ENCODE peak calls at places on chromosome 7, in four cellular contexts. One of them, this sample, is unnamed.

GRCh38 chr7:100156331-100157068 is 2.0 kb downstream of the TRAPPC14 start:
- DNase-seq in activated naive CD4-positive, alpha-beta T cell treated with Interleukin-2 at 50 U/mL for 16 hours: no peak
- DNase-seq in NCI-H82: no peak
- DNase-seq in GDM1: no peak
- DNase-seq in this sample: no peak

GRCh38 chr7:26688936-26689506 is 175.4 kb downstream of the SKAP2 start:
- DNase-seq in activated naive CD4-positive, alpha-beta T cell treated with Interleukin-2 at 50 U/mL for 16 hours: no peak
- DNase-seq in NCI-H82: no peak
- DNase-seq in GDM1: peak
- DNase-seq in this sample: no peak

GRCh38 chr7:150967332-150967731 is 10.8 kb downstream of the KCNH2 start:
- DNase-seq in activated naive CD4-positive, alpha-beta T cell treated with Interleukin-2 at 50 U/mL for 16 hours: no peak
- DNase-seq in NCI-H82: no peak
- DNase-seq in GDM1: no peak
- DNase-seq in this sample: no peak

GRCh38 chr7:143460585-143460984 is 17.1 kb upstream of the TAS2R41 start:
- DNase-seq in activated naive CD4-positive, alpha-beta T cell treated with Interleukin-2 at 50 U/mL for 16 hours: no peak
- DNase-seq in NCI-H82: no peak
- DNase-seq in GDM1: no peak
- DNase-seq in this sample: no peak

GRCh38 chr7:802500-803242 is 29.6 kb upstream of the SUN1 start:
- DNase-seq in activated naive CD4-positive, alpha-beta T cell treated with Interleukin-2 at 50 U/mL for 16 hours: no peak
- DNase-seq in NCI-H82: no peak
- DNase-seq in GDM1: no peak
- DNase-seq in this sample: no peak

GRCh38 chr7:47941136-47941844 is 7.0 kb downstream of the PKD1L1 start:
- DNase-seq in activated naive CD4-positive, alpha-beta T cell treated with Interleukin-2 at 50 U/mL for 16 hours: no peak
- DNase-seq in NCI-H82: no peak
- DNase-seq in GDM1: no peak
- DNase-seq in this sample: no peak

GRCh38 chr7:105088456-105088855 is 74.5 kb downstream of the KMT2E start:
- DNase-seq in activated naive CD4-positive, alpha-beta T cell treated with Interleukin-2 at 50 U/mL for 16 hours: no peak
- DNase-seq in NCI-H82: no peak
- DNase-seq in GDM1: no peak
- DNase-seq in this sample: no peak

GRCh38 chr7:30445770-30446169 is 32.8 kb downstream of the NOD1 start:
- DNase-seq in activated naive CD4-positive, alpha-beta T cell treated with Interleukin-2 at 50 U/mL for 16 hours: peak
- DNase-seq in NCI-H82: peak
- DNase-seq in GDM1: no peak
- DNase-seq in this sample: peak

GRCh38 chr7:16648551-16648950 is 2.6 kb downstream of the BZW2 start:
- DNase-seq in activated naive CD4-positive, alpha-beta T cell treated with Interleukin-2 at 50 U/mL for 16 hours: no peak
- DNase-seq in NCI-H82: peak
- DNase-seq in GDM1: no peak
- DNase-seq in this sample: no peak

GRCh38 chr7:29091121-29091601 is 55.2 kb downstream of the CPVL start:
- DNase-seq in activated naive CD4-positive, alpha-beta T cell treated with Interleukin-2 at 50 U/mL for 16 hours: no peak
- DNase-seq in NCI-H82: peak
- DNase-seq in GDM1: no peak
- DNase-seq in this sample: peak

GRCh38 chr7:41232086-41232485 is 470.8 kb downstream of the INHBA start:
- DNase-seq in activated naive CD4-positive, alpha-beta T cell treated with Interleukin-2 at 50 U/mL for 16 hours: no peak
- DNase-seq in NCI-H82: no peak
- DNase-seq in GDM1: no peak
- DNase-seq in this sample: no peak

GRCh38 chr7:100567751-100568175 is 5.9 kb downstream of the SAP25 start:
- DNase-seq in activated naive CD4-positive, alpha-beta T cell treated with Interleukin-2 at 50 U/mL for 16 hours: no peak
- DNase-seq in NCI-H82: no peak
- DNase-seq in GDM1: no peak
- DNase-seq in this sample: no peak

GRCh38 chr7:151628846-151629604 is 109.3 kb upstream of the RHEB start:
- DNase-seq in activated naive CD4-positive, alpha-beta T cell treated with Interleukin-2 at 50 U/mL for 16 hours: no peak
- DNase-seq in NCI-H82: no peak
- DNase-seq in GDM1: no peak
- DNase-seq in this sample: no peak

GRCh38 chr7:151252961-151253691 is 4.6 kb upstream of the SMARCD3 start:
- DNase-seq in activated naive CD4-positive, alpha-beta T cell treated with Interleukin-2 at 50 U/mL for 16 hours: no peak
- DNase-seq in NCI-H82: no peak
- DNase-seq in GDM1: no peak
- DNase-seq in this sample: no peak

GRCh38 chr7:38242814-38243213 is 30.6 kb downstream of the TARP start:
- DNase-seq in activated naive CD4-positive, alpha-beta T cell treated with Interleukin-2 at 50 U/mL for 16 hours: no peak
- DNase-seq in NCI-H82: no peak
- DNase-seq in GDM1: no peak
- DNase-seq in this sample: no peak

GRCh38 chr7:25822823-25823222 is 329.2 kb upstream of the NFE2L3 start:
- DNase-seq in activated naive CD4-positive, alpha-beta T cell treated with Interleukin-2 at 50 U/mL for 16 hours: no peak
- DNase-seq in NCI-H82: no peak
- DNase-seq in GDM1: no peak
- DNase-seq in this sample: no peak